ENCODE peak calls at places on chromosomes 11 and 22, in four cellular contexts. One of them, this sample, is unnamed.

GRCh38 chr11:120642196-120642894 is 130.8 kb downstream of the GRIK4 start:
- DNase-seq in fibroblast of mammary gland: no peak
- DNase-seq in colonic mucosa: no peak
- DNase-seq in fibroblast of pulmonary artery: no peak
- DNase-seq in this sample: no peak

GRCh38 chr11:108221981-108222685 is at the start of gene NPAT:
- DNase-seq in fibroblast of mammary gland: no peak
- DNase-seq in colonic mucosa: peak
- DNase-seq in fibroblast of pulmonary artery: no peak
- DNase-seq in this sample: no peak

GRCh38 chr11:19889531-19889930 is 176.9 kb downstream of the NAV2 start:
- DNase-seq in fibroblast of mammary gland: no peak
- DNase-seq in colonic mucosa: no peak
- DNase-seq in fibroblast of pulmonary artery: no peak
- DNase-seq in this sample: no peak

GRCh38 chr11:112975493-112975892 is 14.3 kb downstream of the NCAM1 start:
- DNase-seq in fibroblast of mammary gland: no peak
- DNase-seq in colonic mucosa: no peak
- DNase-seq in fibroblast of pulmonary artery: no peak
- DNase-seq in this sample: no peak

GRCh38 chr11:21806982-21807749 is 385.7 kb upstream of the ANO5 start:
- DNase-seq in fibroblast of mammary gland: no peak
- DNase-seq in colonic mucosa: no peak
- DNase-seq in fibroblast of pulmonary artery: no peak
- DNase-seq in this sample: no peak

GRCh38 chr11:70448983-70449567 is 50.7 kb downstream of the CTTN start:
- DNase-seq in fibroblast of mammary gland: no peak
- DNase-seq in colonic mucosa: no peak
- DNase-seq in fibroblast of pulmonary artery: no peak
- DNase-seq in this sample: no peak

GRCh38 chr11:10627306-10627705 is 58.8 kb upstream of the LYVE1 start:
- DNase-seq in fibroblast of mammary gland: no peak
- DNase-seq in colonic mucosa: no peak
- DNase-seq in fibroblast of pulmonary artery: no peak
- DNase-seq in this sample: no peak

GRCh38 chr22:50009251-50009650 is 3.3 kb downstream of the IL17REL start:
- DNase-seq in fibroblast of mammary gland: no peak
- DNase-seq in colonic mucosa: no peak
- DNase-seq in fibroblast of pulmonary artery: no peak
- DNase-seq in this sample: peak

GRCh38 chr22:39721456-39722325 is 151.1 kb downstream of the CACNA1I start:
- DNase-seq in fibroblast of mammary gland: no peak
- DNase-seq in colonic mucosa: no peak
- DNase-seq in fibroblast of pulmonary artery: no peak
- DNase-seq in this sample: no peak

DNA sequence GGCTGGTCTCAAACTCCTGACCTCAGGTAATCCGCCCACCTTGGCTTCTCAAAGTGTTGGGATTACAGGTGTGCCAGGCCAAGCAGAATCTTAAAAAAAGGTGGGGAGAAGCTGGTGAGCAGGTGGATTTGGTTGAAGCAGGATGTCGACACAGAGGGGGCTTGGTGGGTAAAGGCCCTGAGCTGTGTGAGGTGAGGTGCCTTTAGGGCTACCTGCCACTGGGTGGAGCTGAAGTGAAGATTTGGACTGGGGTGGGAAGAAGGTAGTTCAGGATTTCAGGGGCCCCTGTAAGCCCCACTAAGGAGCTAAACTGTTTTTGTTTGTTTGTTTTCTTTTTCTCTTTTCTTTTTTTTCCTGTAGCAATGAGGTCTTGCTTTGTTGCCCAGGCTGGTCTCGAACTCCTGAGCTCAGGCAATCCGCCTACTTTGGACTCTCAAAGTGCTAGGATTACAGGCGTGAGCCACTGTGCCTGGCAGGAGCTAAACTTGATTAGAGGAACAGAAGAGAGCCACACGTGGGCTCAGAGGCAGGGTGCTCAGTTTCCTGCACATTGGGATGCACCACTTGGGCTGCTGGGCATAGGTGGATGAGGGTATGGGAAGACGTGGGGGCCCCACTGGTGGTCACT is 6.0 kb downstream of the P2RX6 start:
- DNase-seq in fibroblast of mammary gland: no peak
- DNase-seq in colonic mucosa: no peak
- DNase-seq in fibroblast of pulmonary artery: no peak
- DNase-seq in this sample: no peak
- TF ChIP-seq CTCF in fibroblast of mammary gland: peak
- TF ChIP-seq CTCF in colonic mucosa: no peak
- TF ChIP-seq CTCF in fibroblast of pulmonary artery: peak
- TF ChIP-seq CTCF in this sample: peak

GRCh38 chr11:6297831-6298230 is 22.5 kb downstream of the CAVIN3 start:
- DNase-seq in fibroblast of mammary gland: peak
- DNase-seq in colonic mucosa: no peak
- DNase-seq in fibroblast of pulmonary artery: no peak
- DNase-seq in this sample: no peak
- TF ChIP-seq CTCF in fibroblast of mammary gland: peak
- TF ChIP-seq CTCF in colonic mucosa: no peak
- TF ChIP-seq CTCF in fibroblast of pulmonary artery: peak
- TF ChIP-seq CTCF in this sample: peak

GRCh38 chr11:57700425-57700824 is 11.6 kb downstream of the MED19 start:
- DNase-seq in fibroblast of mammary gland: no peak
- DNase-seq in colonic mucosa: no peak
- DNase-seq in fibroblast of pulmonary artery: no peak
- DNase-seq in this sample: no peak
- TF ChIP-seq CTCF in fibroblast of mammary gland: no peak
- TF ChIP-seq CTCF in colonic mucosa: no peak
- TF ChIP-seq CTCF in fibroblast of pulmonary artery: no peak
- TF ChIP-seq CTCF in this sample: no peak

GRCh38 chr22:31399211-31400022 is at the start of gene DRG1:
- DNase-seq in fibroblast of mammary gland: peak
- DNase-seq in colonic mucosa: peak
- DNase-seq in fibroblast of pulmonary artery: peak
- DNase-seq in this sample: peak
- TF ChIP-seq CTCF in fibroblast of mammary gland: no peak
- TF ChIP-seq CTCF in colonic mucosa: no peak
- TF ChIP-seq CTCF in fibroblast of pulmonary artery: no peak
- TF ChIP-seq CTCF in this sample: no peak

GRCh38 chr22:44168206-44168605 is 12.5 kb upstream of the PARVG start:
- DNase-seq in fibroblast of mammary gland: no peak
- DNase-seq in colonic mucosa: no peak
- DNase-seq in fibroblast of pulmonary artery: no peak
- DNase-seq in this sample: no peak

GRCh38 chr22:44170470-44170869 is 10.3 kb upstream of the PARVG start:
- DNase-seq in fibroblast of mammary gland: no peak
- DNase-seq in colonic mucosa: no peak
- DNase-seq in fibroblast of pulmonary artery: no peak
- DNase-seq in this sample: no peak

GRCh38 chr22:44172370-44173108 is 8.2 kb upstream of the PARVG start:
- DNase-seq in fibroblast of mammary gland: peak
- DNase-seq in colonic mucosa: peak
- DNase-seq in fibroblast of pulmonary artery: no peak
- DNase-seq in this sample: no peak

GRCh38 chr22:44173154-44173553 is 7.6 kb upstream of the PARVG start:
- DNase-seq in fibroblast of mammary gland: no peak
- DNase-seq in colonic mucosa: no peak
- DNase-seq in fibroblast of pulmonary artery: no peak
- DNase-seq in this sample: no peak

DNA sequence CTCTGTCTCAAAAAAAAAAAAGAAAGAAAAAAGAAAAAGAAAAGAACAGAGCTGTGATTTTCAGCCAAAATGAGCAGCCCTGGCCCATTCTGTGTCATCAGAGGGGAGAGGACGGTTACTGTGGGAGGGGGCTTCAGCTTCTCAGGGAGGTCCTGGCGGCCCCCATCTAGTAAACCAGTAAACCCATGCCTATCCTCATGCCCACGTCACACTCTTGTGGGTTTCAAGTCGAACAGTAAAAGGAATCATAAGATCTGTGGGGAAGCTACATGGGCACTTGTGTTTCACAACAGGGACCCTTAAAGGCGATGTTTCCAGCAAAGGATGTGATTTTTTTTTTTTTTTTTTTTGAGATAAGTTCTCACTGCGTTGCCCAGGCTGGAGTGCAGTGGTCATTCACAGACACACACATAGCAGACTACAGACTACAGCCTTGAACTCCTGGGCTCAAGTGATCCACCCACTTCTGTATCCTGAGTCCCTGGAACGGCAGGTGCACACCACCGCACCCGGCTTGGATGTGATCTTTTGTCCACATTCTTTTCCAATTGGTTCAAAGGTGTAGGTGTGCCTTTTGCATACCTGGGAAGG is 9.1 kb upstream of the PARVG start:
- DNase-seq in fibroblast of mammary gland: no peak
- DNase-seq in colonic mucosa: no peak
- DNase-seq in fibroblast of pulmonary artery: no peak
- DNase-seq in this sample: no peak
- TF ChIP-seq CTCF in fibroblast of mammary gland: no peak
- TF ChIP-seq CTCF in colonic mucosa: no peak
- TF ChIP-seq CTCF in fibroblast of pulmonary artery: no peak
- TF ChIP-seq CTCF in this sample: no peak

GRCh38 chr22:17265649-17266248 is 46.5 kb upstream of the ADA2 start:
- DNase-seq in fibroblast of mammary gland: no peak
- DNase-seq in colonic mucosa: peak
- DNase-seq in fibroblast of pulmonary artery: no peak
- DNase-seq in this sample: no peak

GRCh38 chr22:17267661-17268330 is 48.6 kb upstream of the ADA2 start:
- DNase-seq in fibroblast of mammary gland: no peak
- DNase-seq in colonic mucosa: no peak
- DNase-seq in fibroblast of pulmonary artery: no peak
- DNase-seq in this sample: no peak

GRCh38 chr22:17262976-17263375 is 43.7 kb upstream of the ADA2 start:
- DNase-seq in fibroblast of mammary gland: no peak
- DNase-seq in colonic mucosa: no peak
- DNase-seq in fibroblast of pulmonary artery: no peak
- DNase-seq in this sample: no peak

GRCh38 chr22:17266261-17266971 is 47.2 kb upstream of the ADA2 start:
- DNase-seq in fibroblast of mammary gland: no peak
- DNase-seq in colonic mucosa: peak
- DNase-seq in fibroblast of pulmonary artery: no peak
- DNase-seq in this sample: peak

DNA sequence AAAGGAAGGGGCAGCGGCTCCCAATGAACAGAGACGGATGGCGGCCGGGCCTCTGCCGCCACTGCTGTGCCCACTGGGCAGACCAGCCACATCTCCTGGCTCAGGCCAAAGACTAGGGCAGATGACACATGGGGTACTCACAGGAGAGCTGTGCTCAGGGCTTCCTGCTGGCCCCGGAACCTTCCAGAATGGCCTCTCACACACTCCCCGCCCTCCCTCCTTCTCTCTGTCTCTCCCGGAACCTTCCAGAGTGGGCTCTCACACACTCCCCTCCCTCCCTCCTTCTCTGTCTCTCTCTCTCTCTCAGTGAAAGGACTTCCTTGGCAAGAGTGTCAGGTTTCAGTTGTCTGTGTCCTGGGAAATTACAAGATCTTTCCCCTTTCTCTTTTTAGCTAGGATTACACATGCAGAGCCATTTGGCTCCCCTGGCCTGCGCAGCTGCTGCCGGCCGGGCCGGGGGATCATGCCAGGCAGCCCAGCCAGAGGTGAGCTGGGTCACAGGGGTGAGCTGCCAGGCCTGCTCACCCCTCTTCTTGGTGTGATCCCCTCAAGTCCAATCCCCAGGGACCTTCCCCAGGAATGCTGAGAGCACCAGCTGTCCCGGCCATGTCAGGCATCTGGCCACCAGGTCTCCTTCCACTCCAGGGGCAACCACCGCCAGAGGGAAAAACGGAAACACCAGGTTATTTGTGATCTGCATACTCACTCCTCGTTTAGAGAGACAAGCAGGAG is 45.3 kb upstream of the ADA2 start:
- DNase-seq in fibroblast of mammary gland: peak
- DNase-seq in colonic mucosa: no peak
- DNase-seq in fibroblast of pulmonary artery: peak
- DNase-seq in this sample: peak
- TF ChIP-seq CTCF in fibroblast of mammary gland: no peak
- TF ChIP-seq CTCF in colonic mucosa: no peak
- TF ChIP-seq CTCF in fibroblast of pulmonary artery: no peak
- TF ChIP-seq CTCF in this sample: no peak

GRCh38 chr11:14904745-14905103 is 12.7 kb upstream of the CYP2R1 start:
- DNase-seq in fibroblast of mammary gland: peak
- DNase-seq in colonic mucosa: peak
- DNase-seq in fibroblast of pulmonary artery: peak
- DNase-seq in this sample: peak

GRCh38 chr11:14907411-14908213 is 15.6 kb upstream of the CYP2R1 start:
- DNase-seq in fibroblast of mammary gland: peak
- DNase-seq in colonic mucosa: peak
- DNase-seq in fibroblast of pulmonary artery: peak
- DNase-seq in this sample: peak

GRCh38 chr11:14902650-14903350 is 10.8 kb upstream of the CYP2R1 start:
- DNase-seq in fibroblast of mammary gland: peak
- DNase-seq in colonic mucosa: no peak
- DNase-seq in fibroblast of pulmonary artery: peak
- DNase-seq in this sample: no peak

GRCh38 chr11:14906614-14907392 is 14.8 kb upstream of the CYP2R1 start:
- DNase-seq in fibroblast of mammary gland: no peak
- DNase-seq in colonic mucosa: no peak
- DNase-seq in fibroblast of pulmonary artery: no peak
- DNase-seq in this sample: no peak

DNA sequence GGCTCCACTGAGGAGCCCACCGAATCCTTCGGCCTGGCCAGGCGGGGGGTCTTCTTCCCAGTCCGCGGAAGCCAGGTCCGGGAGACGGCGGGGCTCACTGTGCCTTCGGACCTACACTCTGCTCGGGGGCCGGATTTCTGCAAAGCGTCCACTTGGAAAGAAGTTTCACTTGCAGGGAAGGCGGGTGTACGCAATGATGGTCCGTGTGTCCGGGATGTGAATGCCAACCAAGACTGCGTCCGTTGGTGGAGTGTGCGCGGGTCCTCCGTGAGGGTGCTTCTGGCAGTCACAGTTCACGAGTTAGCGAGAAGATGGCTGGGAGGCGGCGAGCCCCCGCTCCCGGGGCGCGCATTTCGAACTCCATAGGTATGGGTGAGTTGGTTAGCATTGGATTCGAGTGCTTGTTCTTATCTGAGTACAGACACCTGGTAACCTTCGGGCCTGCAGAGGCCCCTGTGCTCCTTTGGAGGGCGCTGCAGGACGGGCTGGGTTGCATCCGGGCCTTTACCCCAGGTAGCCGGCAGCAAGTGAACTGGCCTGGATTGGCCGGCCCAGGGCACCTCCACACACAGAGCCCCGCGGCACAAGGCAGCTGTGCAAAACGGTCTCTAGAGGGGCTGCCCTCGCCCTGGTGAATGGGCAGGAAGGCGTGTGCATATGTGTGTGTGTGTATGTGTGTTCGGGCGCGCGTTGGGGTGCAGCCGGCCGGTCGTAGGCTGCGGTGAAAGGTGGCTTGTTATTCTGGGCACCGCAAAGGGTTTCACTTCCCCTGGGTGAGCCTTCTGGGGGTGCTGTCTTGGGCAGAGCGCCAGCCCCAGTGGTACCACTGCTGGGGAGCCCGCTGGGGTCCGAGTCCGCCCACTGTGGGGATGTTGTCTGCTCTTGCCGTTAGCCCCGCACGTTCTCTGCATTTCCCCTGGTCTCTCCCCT is 13.3 kb upstream of the CYP2R1 start:
- DNase-seq in fibroblast of mammary gland: peak
- DNase-seq in colonic mucosa: peak
- DNase-seq in fibroblast of pulmonary artery: peak
- DNase-seq in this sample: no peak
- TF ChIP-seq CTCF in fibroblast of mammary gland: peak
- TF ChIP-seq CTCF in colonic mucosa: peak
- TF ChIP-seq CTCF in fibroblast of pulmonary artery: peak
- TF ChIP-seq CTCF in this sample: no peak

GRCh38 chr11:117371453-117371852 is 43.8 kb downstream of the CEP164 start:
- DNase-seq in fibroblast of mammary gland: no peak
- DNase-seq in colonic mucosa: no peak
- DNase-seq in fibroblast of pulmonary artery: no peak
- DNase-seq in this sample: no peak
- TF ChIP-seq CTCF in fibroblast of mammary gland: no peak
- TF ChIP-seq CTCF in colonic mucosa: no peak
- TF ChIP-seq CTCF in fibroblast of pulmonary artery: no peak
- TF ChIP-seq CTCF in this sample: no peak